ENCODE peak calls at places on chromosomes 2 and 18, in nine cellular contexts. K is heart right ventricle, R is H7, X is PC-9, I is adrenal gland, E is fibroblast of lung, A is PC-3, C is brain microvascular endothelial cell, Z is breast epithelium. H is an unnamed sample.

GRCh38 chr18:58929206-58929605 is 64.5 kb downstream of the ZNF532 start:
- DNase-seq in A (no peak), I (no peak), Z (no peak), R (no peak), X (no peak), E (no peak), K (no peak), C (no peak), H (no peak)

GRCh38 chr18:14939141-14939540 is 191.2 kb downstream of the ANKRD30B start:
- DNase-seq in Z (no peak), R (no peak), C (no peak), I (no peak), K (no peak), E (no peak), A (no peak), X (no peak), H (no peak)

GRCh38 chr2:3405876-3406275 is 26.4 kb downstream of the TRAPPC12 start:
- DNase-seq in I (no peak), R (no peak), E (no peak), A (no peak), X (no peak), Z (no peak), C (no peak), K (peak; percentile 36), H (no peak)

GRCh38 chr2:119177171-119177837 is 18.8 kb upstream of the C1QL2 start:
- DNase-seq in E (no peak), A (no peak), I (no peak), X (no peak), K (no peak), C (no peak), R (no peak), Z (no peak), H (no peak)

GRCh38 chr18:26438980-26439379 is 109.4 kb downstream of the KCTD1 start:
- DNase-seq in R (no peak), X (no peak), A (no peak), E (no peak), C (no peak), I (no peak), Z (no peak), K (no peak), H (no peak)

GRCh38 chr18:77635858-77636257 is 386.2 kb downstream of the GALR1 start:
- DNase-seq in Z (no peak), R (no peak), X (no peak), C (no peak), I (no peak), E (no peak), A (no peak), K (no peak), H (no peak)

GRCh38 chr2:61722800-61723199 is 131.1 kb downstream of the FAM161A start:
- DNase-seq in R (no peak), C (no peak), E (no peak), I (no peak), K (no peak), A (no peak), X (no peak), Z (no peak), H (no peak)

GRCh38 chr2:3073721-3074120 is 303.9 kb downstream of the EIPR1 start:
- DNase-seq in E (no peak), X (no peak), R (no peak), K (no peak), A (no peak), Z (no peak), I (no peak), C (no peak), H (no peak)

GRCh38 chr2:134218928-134219707 is 34.8 kb upstream of the MGAT5 start:
- DNase-seq in R (no peak), K (no peak), E (no peak), Z (peak; percentile 33), C (no peak), X (no peak), I (no peak), A (no peak), H (no peak)

GRCh38 chr18:53838796-53839195 is 385.7 kb downstream of the MBD2 start:
- DNase-seq in X (no peak), Z (no peak), E (no peak), A (peak; percentile 22), K (no peak), I (no peak), R (no peak), C (no peak), H (no peak)

GRCh38 chr2:231710751-231711676 is 2.7 kb downstream of the PTMA start:
- DNase-seq in C (no peak), Z (no peak), I (peak; percentile 41), K (peak; percentile 41), E (peak; percentile 31), A (no peak), R (peak; percentile 69), X (peak; percentile 27), H (no peak)

GRCh38 chr18:37575646-37576045 is 10.0 kb upstream of the CELF4 start:
- DNase-seq in Z (no peak), X (no peak), R (no peak), C (no peak), I (no peak), E (no peak), K (no peak), A (no peak), H (no peak)

GRCh38 chr2:197210450-197210849 is 100.1 kb downstream of the ANKRD44 start:
- DNase-seq in E (no peak), X (no peak), Z (no peak), C (no peak), A (no peak), K (no peak), R (no peak), I (no peak), H (no peak)

GRCh38 chr18:8298186-8298585 is 311.1 kb upstream of the RAB12 start:
- DNase-seq in C (peak; percentile 38), A (no peak), I (no peak), E (no peak), X (no peak), Z (no peak), R (no peak), K (no peak), H (no peak)

GRCh38 chr2:121038831-121039230 is 246.2 kb downstream of the TFCP2L1 start:
- DNase-seq in X (peak; percentile 92), A (peak; percentile 76), K (no peak), E (no peak), Z (peak; percentile 77), R (peak; percentile 72), C (no peak), I (peak; percentile 49), H (peak; percentile 21)

GRCh38 chr2:60271718-60272117 is 281.7 kb downstream of the BCL11A start:
- DNase-seq in A (no peak), E (no peak), X (no peak), K (no peak), C (no peak), I (no peak), Z (no peak), R (no peak), H (no peak)

DNA sequence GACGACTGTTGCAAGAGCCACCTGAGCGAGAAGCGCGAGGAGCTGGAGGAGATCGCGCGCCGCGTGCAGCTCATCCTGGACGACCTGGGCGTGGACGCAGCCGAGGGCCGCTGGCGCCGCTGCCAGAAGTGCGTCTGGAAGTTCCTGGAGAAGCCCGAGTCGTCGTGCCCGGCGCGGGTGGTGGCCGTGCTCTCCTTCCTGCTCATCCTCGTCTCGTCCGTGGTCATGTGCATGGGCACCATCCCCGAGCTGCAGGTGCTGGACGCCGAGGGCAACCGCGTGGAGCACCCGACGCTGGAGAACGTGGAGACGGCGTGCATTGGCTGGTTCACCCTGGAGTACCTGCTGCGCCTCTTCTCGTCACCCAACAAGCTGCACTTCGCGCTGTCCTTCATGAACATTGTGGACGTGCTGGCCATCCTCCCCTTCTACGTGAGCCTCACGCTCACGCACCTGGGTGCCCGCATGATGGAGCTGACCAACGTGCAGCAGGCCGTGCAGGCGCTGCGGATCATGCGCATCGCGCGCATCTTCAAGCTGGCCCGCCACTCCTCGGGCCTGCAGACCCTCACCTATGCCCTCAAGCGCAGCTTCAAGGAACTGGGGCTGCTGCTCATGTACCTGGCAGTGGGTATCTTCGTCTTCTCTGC is 1.2 kb downstream of the KCNF1 start:
- DNase-seq in I (no peak), C (no peak), E (no peak), Z (no peak), K (no peak), X (no peak), R (no peak), A (no peak), H (no peak)
- H3K4me3 ChIP-seq in I (no peak overlapping the region), C (no peak overlapping the region), E (no peak overlapping the region), Z (no peak overlapping the region), K (no peak overlapping the region), X (no peak overlapping the region), R (peak overlapping the region; percentile 37), A (no peak overlapping the region), H (no peak overlapping the region)

DNA sequence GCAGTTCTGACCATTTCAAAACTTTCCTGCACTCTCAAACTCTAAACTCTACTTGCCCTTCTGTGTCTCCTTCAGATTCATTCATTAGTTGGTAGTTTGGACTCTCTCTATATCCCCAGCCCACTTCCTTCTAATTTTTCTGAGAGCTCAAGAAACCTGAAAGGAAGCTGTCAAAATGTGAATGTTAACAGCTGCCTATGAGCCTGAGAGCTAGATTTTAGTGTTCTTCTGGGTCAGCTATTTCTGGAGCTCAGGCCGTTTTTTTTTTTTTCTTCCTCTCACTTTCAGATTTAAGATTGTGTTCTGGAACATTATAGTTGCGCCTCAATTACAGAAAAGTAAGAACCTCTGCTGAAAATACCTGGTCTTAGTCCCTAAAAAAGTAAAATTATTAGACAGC is 73.1 kb downstream of the RTN4 start:
- DNase-seq in R (no peak), Z (no peak), A (no peak), K (no peak), C (no peak), X (no peak), I (no peak), E (peak; percentile 47), H (no peak)
- H3K36me3 ChIP-seq in R (peaks cover under 1% of the 10 kb centered on the region), Z (no peaks in the 10 kb centered on the region), A (peaks cover 13% of the 10 kb centered on the region), K (no peaks in the 10 kb centered on the region), C (peaks cover 48% of the 10 kb centered on the region), X (peaks cover 91% of the 10 kb centered on the region), I (no peaks in the 10 kb centered on the region), E (peaks cover 12% of the 10 kb centered on the region), H (peaks cover 82% of the 10 kb centered on the region)

DNA sequence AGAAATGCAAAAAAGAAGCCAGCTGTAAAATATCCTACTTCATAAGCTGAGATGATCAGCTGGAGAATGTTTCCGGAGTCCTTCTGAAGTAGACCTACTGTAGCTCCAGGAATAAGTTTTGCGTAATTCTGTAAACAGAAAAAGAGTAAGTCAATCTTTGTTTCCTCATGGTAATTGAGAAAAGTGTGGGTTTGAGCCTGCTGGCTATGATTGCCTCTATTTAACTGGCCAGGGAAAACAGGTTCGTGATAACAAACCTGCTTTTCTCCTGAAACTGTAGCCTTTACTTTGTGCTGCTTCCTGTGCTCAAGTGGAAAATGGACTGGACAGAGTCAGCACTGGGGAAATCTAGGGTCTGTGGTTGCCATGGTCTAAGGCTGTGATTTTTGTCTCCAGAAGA is 58.1 kb downstream of the ITGB6 start:
- DNase-seq in X (no peak), C (no peak), R (no peak), K (no peak), E (peak; percentile 49), Z (no peak), A (no peak), I (no peak), H (no peak)
- H3K4me3 ChIP-seq in X (no peak overlapping the region), C (no peak overlapping the region), R (no peak overlapping the region), K (no peak overlapping the region), E (no peak overlapping the region), Z (no peak overlapping the region), A (no peak overlapping the region), I (no peak overlapping the region), H (no peak overlapping the region)

DNA sequence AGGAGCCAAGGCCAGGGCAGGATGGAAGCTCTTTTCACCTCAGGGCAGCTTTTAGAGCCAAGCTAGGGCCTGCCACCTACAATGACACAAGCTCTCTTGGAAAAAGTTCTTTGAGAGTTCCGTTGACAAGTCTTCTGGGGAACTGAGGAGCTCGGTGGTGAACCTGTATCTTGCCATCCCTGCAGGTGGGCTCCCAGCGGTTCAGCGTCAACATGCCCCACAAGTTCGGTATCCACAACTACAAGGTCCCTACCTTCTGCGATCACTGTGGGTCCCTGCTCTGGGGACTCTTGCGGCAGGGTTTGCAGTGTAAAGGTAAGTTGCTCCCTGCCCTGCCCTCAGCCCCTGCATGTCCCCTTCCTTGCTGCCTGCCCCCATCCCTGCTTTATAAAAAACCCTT is 312.8 kb upstream of the EPAS1 start:
- DNase-seq in K (no peak), Z (no peak), X (no peak), I (no peak), E (no peak), A (no peak), R (no peak), C (no peak), H (no peak)
- H3K36me3 ChIP-seq in K (no peaks in the 10 kb centered on the region), Z (no peaks in the 10 kb centered on the region), X (no peaks in the 10 kb centered on the region), I (no peaks in the 10 kb centered on the region), E (no peaks in the 10 kb centered on the region), A (no peaks in the 10 kb centered on the region), R (no peaks in the 10 kb centered on the region), C (no peaks in the 10 kb centered on the region), H (peaks cover 6% of the 10 kb centered on the region)

H was measured in MG63.